ENCODE peak calls at places on chromosomes 7 and 10, in nine cellular contexts. J is posterior cingulate gyrus; D is activated naive CD8-positive, alpha-beta T cell treated with anti-CD3 and anti-CD28 coated beads for 36 hours; H is tibial nerve; R is HCT116; K is activated gamma-delta T cell treated with Interleukin-2 at 50 U/mL for 16 hours; T is NCI-H446; B is cardiac muscle cell; N is neural crest cell. V is an unnamed sample.

GRCh38 chr7:128210590-128211570 is 30.2 kb upstream of the LEP start:
- DNase-seq in T (no peak), D (no peak), K (no peak), B (no peak), J (no peak), R (no peak), H (no peak), N (no peak), V (no peak)

GRCh38 chr10:48199580-48200377 is 74.7 kb downstream of the FRMPD2 start:
- DNase-seq in K (no peak), N (no peak), J (no peak), B (no peak), T (no peak), R (no peak), D (no peak), H (peak), V (no peak)

GRCh38 chr7:35555934-35556333 is 139.0 kb downstream of the HERPUD2 start:
- DNase-seq in N (no peak), K (no peak), T (no peak), J (no peak), D (no peak), R (no peak), B (no peak), H (no peak), V (no peak)

GRCh38 chr7:112995091-112995824 is 91.4 kb downstream of the GPR85 start:
- DNase-seq in J (no peak), R (no peak), N (no peak), D (no peak), H (no peak), K (no peak), B (peak), T (no peak), V (no peak)

GRCh38 chr7:118185163-118185860 is 1.3 kb downstream of the LSM8 start:
- DNase-seq in H (no peak), D (no peak), T (no peak), J (no peak), R (no peak), K (no peak), B (no peak), N (no peak), V (no peak)

GRCh38 chr7:33743594-33743993 is 161.7 kb upstream of the BMPER start:
- DNase-seq in D (no peak), B (no peak), H (no peak), T (no peak), J (no peak), R (no peak), K (no peak), N (no peak), V (no peak)

GRCh38 chr7:51316666-51317581 is at the start of gene COBL:
- DNase-seq in R (no peak), B (peak), J (peak), K (no peak), D (peak), T (no peak), H (no peak), N (peak), V (no peak)

GRCh38 chr7:55113760-55114541 is 95.1 kb downstream of the EGFR start:
- DNase-seq in R (no peak), D (no peak), N (no peak), H (no peak), B (no peak), J (no peak), T (no peak), K (no peak), V (no peak)

GRCh38 chr7:151247611-151248176 is 800 bp downstream of the SMARCD3 start:
- DNase-seq in J (peak), T (no peak), B (peak), D (no peak), N (no peak), H (no peak), R (no peak), K (no peak), V (no peak)

V was measured in DMS 273 treated with DMSO at 0.1 percent for 48 hours.